ENCODE peak calls at places on chromosomes 13 and 19, in five cellular contexts. A is H1, W is neuronal stem cell, R is GM23338, Q is fibroblast of lung. Z is an unnamed sample.

GRCh38 chr19:58372311-58373133 is 8.3 kb downstream of the ZNF837 start:
- DNase-seq in A (no peak), W (no peak), R (peak; percentile 64), Q (no peak), Z (peak; percentile 26)

GRCh38 chr13:41122838-41123237 is 9.8 kb downstream of the KBTBD6 start:
- DNase-seq in A (no peak), W (no peak), R (no peak), Q (no peak), Z (no peak)

GRCh38 chr13:57063007-57063406 is 77.7 kb upstream of the PRR20A start:
- DNase-seq in A (no peak), W (no peak), R (peak; percentile 34), Q (no peak), Z (no peak)

GRCh38 chr19:45780448-45781281 is 1.6 kb downstream of the DMPK start:
- DNase-seq in A (no peak), W (no peak), R (no peak), Q (no peak), Z (no peak)

GRCh38 chr19:33388817-33389573 is 15.5 kb downstream of the CEBPG start:
- DNase-seq in A (no peak), W (no peak), R (no peak), Q (no peak), Z (no peak)

GRCh38 chr13:93039131-93039530 is 187.5 kb upstream of the GPC6 start:
- DNase-seq in A (no peak), W (no peak), R (no peak), Q (peak; percentile 32), Z (peak; percentile 16)

GRCh38 chr13:106523566-106523965 is 11.9 kb downstream of the EFNB2 start:
- DNase-seq in A (no peak), W (no peak), R (no peak), Q (peak; percentile 58), Z (no peak)

GRCh38 chr13:77384999-77385398 is 58.1 kb upstream of the MYCBP2 start:
- DNase-seq in A (no peak), W (no peak), R (no peak), Q (no peak), Z (peak; percentile 52)

GRCh38 chr19:38475176-38475575 is 41.7 kb downstream of the RYR1 start:
- DNase-seq in A (no peak), W (no peak), R (no peak), Q (no peak), Z (no peak)

GRCh38 chr19:10074153-10074552 is 12.0 kb upstream of the SHFL start:
- DNase-seq in A (no peak), W (no peak), R (peak; percentile 68), Q (peak; percentile 41), Z (peak; percentile 53)

GRCh38 chr13:50074843-50075242 is 59.6 kb downstream of the KCNRG start:
- DNase-seq in A (no peak), W (no peak), R (no peak), Q (peak; percentile 23), Z (no peak)

GRCh38 chr19:52296400-52296772 is 583 bp upstream of the ZNF480 start:
- DNase-seq in A (no peak), W (no peak), R (no peak), Q (no peak), Z (peak; percentile 56)

GRCh38 chr13:31209172-31209818 is 9.5 kb downstream of the B3GLCT start:
- DNase-seq in A (no peak), W (no peak), R (peak; percentile 43), Q (peak; percentile 46), Z (peak; percentile 79)

GRCh38 chr13:111564657-111565056 is 244.2 kb downstream of the TEX29 start:
- DNase-seq in A (no peak), W (no peak), R (no peak), Q (no peak), Z (no peak)

GRCh38 chr19:1167687-1168561 is 6.1 kb downstream of the SBNO2 start:
- DNase-seq in A (no peak), W (no peak), R (no peak), Q (no peak), Z (no peak)

GRCh38 chr19:6778386-6778785 is 5.9 kb downstream of the VAV1 start:
- DNase-seq in A (no peak), W (no peak), R (no peak), Q (no peak), Z (no peak)

GRCh38 chr19:46635920-46636761 is at the start of gene GNG8:
- DNase-seq in A (no peak), W (no peak), R (peak; percentile 64), Q (no peak), Z (no peak)

GRCh38 chr13:62524498-62524897 is 1108.8 kb upstream of the PCDH20 start:
- DNase-seq in A (no peak), W (no peak), R (peak; percentile 5), Q (no peak), Z (no peak)

GRCh38 chr13:40164137-40164536 is 502.3 kb downstream of the FOXO1 start:
- DNase-seq in A (no peak), W (no peak), R (no peak), Q (peak; percentile 42), Z (peak; percentile 71)

GRCh38 chr19:19488041-19488874 is 27.1 kb downstream of the TSSK6 start:
- DNase-seq in A (no peak), W (no peak), R (peak; percentile 45), Q (no peak), Z (peak; percentile 16)
- H3K27ac ChIP-seq in A (peak overlapping the region; percentile 44), W (peak overlapping the region; percentile 44), R (peak overlapping the region; percentile 92), Q (peak overlapping the region; percentile 87), Z (peak overlapping the region; percentile 90)

GRCh38 chr13:114128348-114128623 is 4.1 kb downstream of the RASA3 start:
- DNase-seq in A (no peak), W (no peak), R (no peak), Q (no peak), Z (no peak)
- H3K4me3 ChIP-seq in A (no peak overlapping the region), W (no peak overlapping the region), R (no peak overlapping the region), Q (no peak overlapping the region), Z (peak overlapping the region; percentile 28)

GRCh38 chr19:2495130-2495641 is 19.3 kb downstream of the GADD45B start:
- DNase-seq in A (no peak), W (no peak), R (no peak), Q (peak; percentile 74), Z (peak; percentile 95)
- H3K4me2 ChIP-seq in A (peak overlapping the region; percentile 44), W (peak overlapping the region; percentile 81), R (peak overlapping the region; percentile 78), Q (peak overlapping the region; percentile 73), Z (peak overlapping the region; percentile 79)

DNA sequence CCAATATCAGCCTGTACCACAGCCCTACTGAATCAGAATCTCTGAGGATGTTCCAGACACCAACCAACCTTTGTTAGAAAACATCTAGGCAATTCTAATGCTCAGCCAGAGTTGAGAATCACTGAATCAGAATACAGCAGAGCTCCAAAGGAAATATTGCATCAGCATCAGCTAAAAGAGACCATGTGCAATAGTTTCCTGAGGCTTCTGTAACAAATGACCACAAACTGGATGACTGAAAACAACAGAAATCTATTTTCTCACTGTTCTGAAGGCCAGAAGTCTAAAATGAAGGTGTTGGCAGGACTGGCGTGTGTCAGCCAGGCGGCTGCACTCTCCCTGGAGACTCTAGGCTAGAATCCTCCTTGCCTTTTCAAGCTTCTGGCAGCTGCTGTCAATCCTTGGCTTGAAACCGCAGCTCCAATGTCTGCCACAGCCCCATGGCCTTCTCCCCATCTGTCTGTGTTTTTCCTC is 1.2 kb upstream of the DCT start:
- DNase-seq in A (no peak), W (no peak), R (no peak), Q (peak; percentile 74), Z (peak; percentile 91)
- H3K27ac ChIP-seq in A (no peak overlapping the region), W (no peak overlapping the region), R (no peak overlapping the region), Q (no peak overlapping the region), Z (peak overlapping the region; percentile 90)

GRCh38 chr13:25688524-25688923 is 316.8 kb downstream of the ATP8A2 start:
- DNase-seq in A (no peak), W (no peak), R (no peak), Q (no peak), Z (no peak)
- H3K4me3 ChIP-seq in A (no peak overlapping the region), W (no peak overlapping the region), R (no peak overlapping the region), Q (no peak overlapping the region), Z (no peak overlapping the region)

DNA sequence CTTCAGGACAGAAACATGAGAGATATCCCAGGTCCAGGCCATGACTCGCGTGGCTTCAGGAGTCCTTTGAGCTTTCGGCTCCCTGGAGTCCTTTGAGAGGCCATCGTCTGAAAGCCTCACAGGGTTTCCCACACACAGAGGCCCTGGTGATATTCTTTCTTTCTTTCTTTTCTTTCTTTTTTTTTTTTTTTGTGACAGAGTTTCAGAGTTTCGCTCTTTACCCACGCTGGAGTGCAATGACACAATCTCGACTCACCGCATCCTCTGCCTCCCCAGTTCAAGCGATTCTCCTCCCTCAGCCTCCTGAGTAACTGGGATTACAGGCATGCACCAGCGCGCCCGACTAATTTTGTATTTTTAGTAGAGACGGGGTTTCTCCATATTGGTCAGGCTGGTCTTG is 5.5 kb downstream of the SIN3B start:
- DNase-seq in A (no peak), W (no peak), R (no peak), Q (no peak), Z (peak; percentile 41)
- H3K4me2 ChIP-seq in A (no peak overlapping the region), W (no peak overlapping the region), R (no peak overlapping the region), Q (no peak overlapping the region), Z (no peak overlapping the region)

GRCh38 chr13:101521371-101521770 is 68.9 kb downstream of the ITGBL1 start:
- DNase-seq in A (no peak), W (no peak), R (no peak), Q (no peak), Z (no peak)
- H3K27ac ChIP-seq in A (no peak overlapping the region), W (no peak overlapping the region), R (no peak overlapping the region), Q (no peak overlapping the region), Z (peak overlapping the region; percentile 41)